ENCODE peak calls at places on chromosome 4, in nine cellular contexts. Y is astrocyte, I is neural progenitor cell, S is IMR-90, F is GM12878, D is GM23338, R is endothelial cell of umbilical vein, W is MM.1S, E is HepG2. G is an unnamed sample.

GRCh38 chr4:113384600-113384999 is 335.1 kb downstream of the ANK2 start:
- DNase-seq in Y (peak), I (no peak), S (peak), F (no peak), D (no peak), R (peak), W (no peak), E (no peak), G (no peak)

GRCh38 chr4:162104459-162105124 is 59.2 kb downstream of the FSTL5 start:
- DNase-seq in Y (no peak), I (no peak), S (no peak), F (no peak), D (peak), R (no peak), W (no peak), E (no peak), G (no peak)

GRCh38 chr4:75289843-75290616 is 224.2 kb downstream of the RCHY1 start:
- DNase-seq in Y (no peak), I (peak), S (no peak), F (peak), D (peak), R (no peak), W (peak), E (peak), G (peak)

GRCh38 chr4:182188622-182189021 is 54.6 kb upstream of the TENM3 start:
- DNase-seq in Y (peak), I (no peak), S (peak), F (no peak), D (no peak), R (no peak), W (no peak), E (no peak), G (no peak)

GRCh38 chr4:140851032-140851636 is 94.9 kb upstream of the TBC1D9 start:
- DNase-seq in Y (peak), I (peak), S (peak), F (peak), D (peak), R (peak), W (peak), E (peak), G (peak)

GRCh38 chr4:47238697-47239096 is 207.3 kb downstream of the GABRB1 start:
- DNase-seq in Y (peak), I (no peak), S (peak), F (no peak), D (no peak), R (no peak), W (no peak), E (no peak), G (no peak)

GRCh38 chr4:127708985-127709384 is 21.2 kb upstream of the SLC25A31 start:
- DNase-seq in Y (peak), I (no peak), S (peak), F (no peak), D (peak), R (peak), W (no peak), E (peak), G (no peak)

GRCh38 chr4:92100980-92101379 is 202.8 kb upstream of the GRID2 start:
- DNase-seq in Y (no peak), I (no peak), S (no peak), F (no peak), D (no peak), R (no peak), W (no peak), E (no peak), G (no peak)

GRCh38 chr4:6471303-6472007 is 959 bp downstream of the PPP2R2C start:
- DNase-seq in Y (no peak), I (peak), S (no peak), F (no peak), D (peak), R (no peak), W (no peak), E (no peak), G (no peak)

GRCh38 chr4:88308587-88308986 is 24.2 kb upstream of the PPM1K start:
- DNase-seq in Y (no peak), I (no peak), S (no peak), F (no peak), D (no peak), R (no peak), W (no peak), E (no peak), G (no peak)

GRCh38 chr4:133694416-133694815 is 507.2 kb downstream of the PABPC4L start:
- DNase-seq in Y (peak), I (no peak), S (no peak), F (no peak), D (no peak), R (no peak), W (no peak), E (no peak), G (no peak)

GRCh38 chr4:161564230-161564834 is 599.5 kb downstream of the FSTL5 start:
- DNase-seq in Y (no peak), I (no peak), S (peak), F (no peak), D (peak), R (peak), W (peak), E (no peak), G (peak)

GRCh38 chr4:79292008-79292407 is 33.9 kb downstream of the NAA11 start:
- DNase-seq in Y (no peak), I (no peak), S (no peak), F (no peak), D (no peak), R (no peak), W (no peak), E (no peak), G (no peak)

GRCh38 chr4:105563352-105563751 is 10.9 kb downstream of the ARHGEF38 start:
- DNase-seq in Y (no peak), I (no peak), S (no peak), F (no peak), D (no peak), R (no peak), W (no peak), E (no peak), G (no peak)
- H3K27ac ChIP-seq in Y (no peak), I (no peak), S (no peak), F (no peak), D (no peak), R (no peak), W (no peak), E (no peak), G (no peak)

GRCh38 chr4:177266492-177266891 is 43.2 kb upstream of the NEIL3 start:
- DNase-seq in Y (no peak), I (no peak), S (no peak), F (no peak), D (no peak), R (no peak), W (no peak), E (no peak), G (no peak)

GRCh38 chr4:177275999-177276398 is 33.7 kb upstream of the NEIL3 start:
- DNase-seq in Y (no peak), I (no peak), S (no peak), F (no peak), D (no peak), R (no peak), W (no peak), E (no peak), G (no peak)

GRCh38 chr4:177271091-177271490 is 38.6 kb upstream of the NEIL3 start:
- DNase-seq in Y (no peak), I (no peak), S (no peak), F (no peak), D (no peak), R (no peak), W (no peak), E (no peak), G (no peak)

GRCh38 chr4:177267911-177268310 is 41.8 kb upstream of the NEIL3 start:
- DNase-seq in Y (no peak), I (no peak), S (no peak), F (no peak), D (no peak), R (no peak), W (no peak), E (no peak), G (no peak)

GRCh38 chr4:177272007-177272406 is 37.7 kb upstream of the NEIL3 start:
- DNase-seq in Y (no peak), I (no peak), S (no peak), F (no peak), D (no peak), R (no peak), W (no peak), E (no peak), G (no peak)
- H3K4me2 ChIP-seq in Y (no peak), I (no peak), S (no peak), F (no peak), D (no peak), R (no peak), W (no peak), E (no peak), G (no peak)

DNA sequence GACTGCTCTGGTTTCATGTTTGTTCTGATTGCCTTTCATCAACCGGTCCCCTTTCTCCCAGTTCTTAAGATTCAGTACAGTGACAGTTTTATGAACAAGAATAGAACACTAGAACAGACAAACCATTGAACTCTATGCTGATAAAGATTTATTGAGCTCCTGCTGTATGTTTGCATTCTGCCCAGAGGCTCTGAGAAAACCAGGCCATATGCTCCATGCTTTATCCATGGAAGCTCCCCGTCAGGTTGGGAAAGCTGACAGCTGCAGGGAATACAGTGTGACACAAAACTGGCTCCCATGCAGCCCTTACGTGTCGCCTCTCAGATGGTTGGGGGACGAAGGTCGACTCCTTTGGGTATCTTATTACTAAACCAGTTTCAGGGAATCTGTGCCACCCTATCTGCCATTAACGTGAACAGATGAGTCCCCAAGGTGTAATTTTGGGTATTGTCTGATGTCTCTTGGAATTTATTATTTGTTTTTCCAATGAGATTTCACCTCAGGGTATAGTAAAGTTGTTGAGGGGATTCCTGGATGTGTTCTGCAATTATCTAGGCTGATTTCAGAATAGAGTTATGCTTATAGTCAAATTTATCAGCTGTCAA is 72.2 kb upstream of the MSANTD1 start:
- DNase-seq in Y (no peak), I (no peak), S (no peak), F (no peak), D (no peak), R (no peak), W (no peak), E (no peak), G (no peak)
- H3K27ac ChIP-seq in Y (no peak), I (no peak), S (no peak), F (no peak), D (no peak), R (no peak), W (no peak), E (no peak), G (no peak)

DNA sequence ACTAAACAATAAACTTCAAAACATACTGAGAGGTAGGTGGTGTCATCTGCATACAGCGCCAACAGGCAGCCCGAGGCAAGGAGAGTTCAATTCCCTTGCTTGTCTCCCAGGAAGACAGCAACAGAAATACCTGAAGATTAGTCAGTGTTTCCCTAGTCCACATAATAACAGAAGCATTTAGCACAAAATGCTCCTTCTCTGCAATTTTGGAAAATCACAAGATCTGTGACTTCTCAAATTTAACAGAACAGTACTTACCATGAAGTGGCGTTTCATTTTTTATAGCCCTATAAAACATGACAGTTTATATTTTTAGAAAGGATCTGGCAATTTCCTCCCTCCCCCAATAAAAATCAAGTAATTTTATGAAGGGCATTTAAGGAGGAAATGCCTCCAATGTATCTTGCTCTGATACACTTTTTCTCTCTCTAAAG is 67.1 kb upstream of the MYOZ2 start:
- DNase-seq in Y (no peak), I (no peak), S (peak), F (no peak), D (peak), R (no peak), W (no peak), E (no peak), G (no peak)
- H3K4me2 ChIP-seq in Y (no peak), I (no peak), S (no peak), F (no peak), D (peak), R (no peak), W (no peak), E (no peak), G (no peak)

GRCh38 chr4:107993969-107994368 is 4.3 kb downstream of the HADH start:
- DNase-seq in Y (no peak), I (no peak), S (no peak), F (peak), D (no peak), R (no peak), W (no peak), E (no peak), G (peak)
- H3K27ac ChIP-seq in Y (no peak), I (no peak), S (no peak), F (peak), D (no peak), R (no peak), W (peak), E (no peak), G (peak)

GRCh38 chr4:94490437-94490836 is 38.7 kb downstream of the PDLIM5 start:
- DNase-seq in Y (no peak), I (no peak), S (no peak), F (no peak), D (no peak), R (no peak), W (no peak), E (no peak), G (no peak)
- H3K4me2 ChIP-seq in Y (no peak), I (no peak), S (no peak), F (no peak), D (no peak), R (peak), W (no peak), E (no peak), G (no peak)

GRCh38 chr4:155889036-155889793 is 14.3 kb upstream of the TDO2 start:
- DNase-seq in Y (peak), I (no peak), S (peak), F (peak), D (no peak), R (peak), W (no peak), E (no peak), G (no peak)
- H3K27ac ChIP-seq in Y (no peak), I (no peak), S (no peak), F (no peak), D (no peak), R (no peak), W (no peak), E (no peak), G (no peak)